ENCODE peak calls at places on chromosome 16, in eight cellular contexts. C is left cardiac atrium; J is WTC11; H is Kasumi-1; K is activated CD4-positive, alpha-beta T cell treated with anti-CD3 and anti-CD28 coated beads, Interleukin-2, amount 10 ng/mL, durations not matched to agents 7 days and 5 days; X is neural crest cell; N is H54; Y is mesenchymal stem cell. W is an unnamed sample.

GRCh38 chr16:50861926-50862325 is 120.0 kb downstream of the CYLD start:
- DNase-seq in H (no peak), K (no peak), C (no peak), Y (no peak), X (no peak), N (peak), J (no peak), W (no peak)

GRCh38 chr16:8905168-8905762 is 23.1 kb downstream of the LITAFD start:
- DNase-seq in N (no peak), J (no peak), H (peak), Y (peak), K (peak), X (no peak), C (no peak), W (no peak)

GRCh38 chr16:50067290-50067853 is 1.6 kb downstream of the HEATR3 start:
- DNase-seq in N (peak), C (no peak), X (peak), J (no peak), H (peak), Y (peak), K (peak), W (no peak)

GRCh38 chr16:22091721-22092120 is 620 bp upstream of the VWA3A start:
- DNase-seq in J (no peak), Y (no peak), C (no peak), N (no peak), H (no peak), X (no peak), K (no peak), W (no peak)

GRCh38 chr16:11752856-11753255 is 10.2 kb upstream of the TXNDC11 start:
- DNase-seq in N (no peak), Y (no peak), H (no peak), X (no peak), K (no peak), J (no peak), C (no peak), W (no peak)

GRCh38 chr16:69865701-69866100 is 85.4 kb upstream of the CLEC18A start:
- DNase-seq in X (no peak), C (no peak), K (no peak), J (no peak), N (peak), H (no peak), Y (peak), W (no peak)

GRCh38 chr16:79283578-79283977 is 317.0 kb downstream of the MAF start:
- DNase-seq in K (peak), N (no peak), X (no peak), J (no peak), Y (no peak), C (no peak), H (no peak), W (no peak)

GRCh38 chr16:19765860-19766553 is 47.9 kb downstream of the IQCK start:
- DNase-seq in C (peak), K (no peak), X (no peak), H (no peak), Y (no peak), N (no peak), J (no peak), W (no peak)

GRCh38 chr16:56747486-56748045 is 17.6 kb downstream of the NUP93 start:
- DNase-seq in N (no peak), H (no peak), Y (peak), C (no peak), X (no peak), J (no peak), K (no peak), W (no peak)

GRCh38 chr16:13781579-13782338 is 138.2 kb upstream of the ERCC4 start:
- DNase-seq in J (no peak), X (no peak), Y (no peak), N (no peak), C (no peak), H (no peak), K (no peak), W (no peak)

GRCh38 chr16:7004266-7004665 is 328.4 kb upstream of the RBFOX1 start:
- DNase-seq in X (no peak), H (no peak), Y (no peak), C (no peak), K (no peak), J (no peak), N (no peak), W (no peak)

GRCh38 chr16:28012031-28012445 is 51.5 kb downstream of the GSG1L start:
- DNase-seq in N (no peak), J (no peak), Y (no peak), K (no peak), H (peak), X (no peak), C (no peak), W (no peak)

GRCh38 chr16:68370921-68371651 is 60.3 kb downstream of the PRMT7 start:
- DNase-seq in K (peak), X (no peak), N (no peak), Y (no peak), H (no peak), J (no peak), C (no peak), W (no peak)

GRCh38 chr16:2882460-2883026 is 472 bp upstream of the FLYWCH2 start:
- DNase-seq in C (peak), Y (peak), J (peak), K (peak), N (peak), H (peak), X (peak), W (peak)

GRCh38 chr16:11675561-11676511 is 7.6 kb downstream of the SNN start:
- DNase-seq in H (no peak), Y (no peak), X (no peak), C (peak), N (no peak), J (no peak), K (no peak), W (no peak)

GRCh38 chr16:55703003-55704001 is 47.5 kb downstream of the SLC6A2 start:
- DNase-seq in Y (peak), J (no peak), X (peak), H (peak), N (no peak), K (peak), C (no peak), W (no peak)

GRCh38 chr16:89506113-89506504 is 2.1 kb upstream of the SPG7 start:
- DNase-seq in X (no peak), H (no peak), J (no peak), K (no peak), N (no peak), C (no peak), Y (no peak), W (no peak)

GRCh38 chr16:17270111-17270510 is 200.6 kb downstream of the XYLT1 start:
- DNase-seq in X (no peak), Y (no peak), H (no peak), J (no peak), K (no peak), C (no peak), N (no peak), W (no peak)

GRCh38 chr16:78703951-78704350 is 604.5 kb downstream of the WWOX start:
- DNase-seq in N (no peak), K (no peak), X (no peak), J (no peak), Y (no peak), C (no peak), H (no peak), W (no peak)

GRCh38 chr16:12681653-12682052 is 122.0 kb downstream of the CPPED1 start:
- DNase-seq in J (no peak), C (no peak), K (no peak), X (no peak), H (no peak), Y (no peak), N (no peak), W (no peak)

W was measured in iPS DF 6.9.